ENCODE peak calls at places on chromosomes 4 and X, in seven cellular contexts. R is endothelial cell; J is AG09319; K is endothelial cell of umbilical vein; Z is H9; Q is Calu3; H is CD4-positive, alpha-beta T cell. G is an unnamed sample.

GRCh38 chrX:5748751-5749150 is 479.9 kb downstream of the NLGN4X start:
- DNase-seq in K (no peak), Z (no peak), R (no peak), J (no peak), Q (no peak), H (no peak), G (no peak)

GRCh38 chr4:127055349-127055748 is 577.4 kb upstream of the INTU start:
- DNase-seq in K (no peak), H (no peak), Z (no peak), R (no peak), J (peak), Q (no peak), G (no peak)

GRCh38 chr4:81164126-81164525 is 50.9 kb downstream of the PRKG2 start:
- DNase-seq in R (no peak), Z (no peak), Q (no peak), J (no peak), H (no peak), K (no peak), G (no peak)

GRCh38 chrX:123188081-123188480 is 4.0 kb downstream of the GRIA3 start:
- DNase-seq in J (no peak), Q (no peak), H (no peak), K (no peak), R (no peak), Z (no peak), G (no peak)

GRCh38 chr4:25050370-25051098 is 19.8 kb upstream of the LGI2 start:
- DNase-seq in H (no peak), K (no peak), Q (no peak), J (no peak), Z (no peak), R (no peak), G (no peak)

GRCh38 chr4:128242601-128243000 is 45.0 kb downstream of the PGRMC2 start:
- DNase-seq in Z (no peak), R (no peak), H (no peak), Q (no peak), K (no peak), J (no peak), G (no peak)

GRCh38 chr4:128255906-128256305 is 31.7 kb downstream of the PGRMC2 start:
- DNase-seq in Z (no peak), R (no peak), J (no peak), H (no peak), K (no peak), Q (no peak), G (no peak)

GRCh38 chrX:72216973-72217372 is 21.9 kb downstream of the ERCC6L start:
- DNase-seq in Q (no peak), K (no peak), R (no peak), H (no peak), Z (no peak), J (no peak), G (no peak)

GRCh38 chr4:63556332-63556731 is 852.9 kb downstream of the TECRL start:
- DNase-seq in Z (peak), Q (no peak), H (no peak), K (no peak), R (no peak), J (no peak), G (no peak)

GRCh38 chr4:161564230-161564834 is 599.5 kb downstream of the FSTL5 start:
- DNase-seq in R (no peak), Z (no peak), H (no peak), J (no peak), Q (no peak), K (peak), G (no peak)

GRCh38 chrX:108439961-108440696 is 491 bp downstream of the COL4A5 start:
- DNase-seq in K (peak), Q (peak), J (no peak), H (no peak), R (peak), Z (peak), G (peak)

GRCh38 chrX:155086202-155086840 is 15.0 kb downstream of the BRCC3 start:
- DNase-seq in R (peak), Z (peak), Q (peak), K (no peak), J (no peak), H (peak), G (peak)

GRCh38 chr4:139814285-139815015 is 148.8 kb downstream of the MGST2 start:
- DNase-seq in Q (no peak), Z (no peak), R (no peak), H (no peak), J (no peak), K (peak), G (no peak)

GRCh38 chr4:1381944-1382541 is 24.2 kb downstream of the NKX1-1 start:
- DNase-seq in R (no peak), J (no peak), H (no peak), K (no peak), Z (no peak), Q (no peak), G (peak)

GRCh38 chrX:84160736-84161135 is 27.3 kb downstream of the RPS6KA6 start:
- DNase-seq in Z (no peak), K (no peak), J (no peak), H (no peak), Q (no peak), R (no peak), G (no peak)

GRCh38 chr4:74365761-74366160 is 816 bp downstream of the EREG start:
- DNase-seq in J (no peak), Z (peak), H (no peak), K (peak), Q (no peak), R (no peak), G (peak)

GRCh38 chrX:154121207-154121606 is 22.8 kb upstream of the OPN1LW start:
- DNase-seq in K (no peak), Z (no peak), H (no peak), J (no peak), Q (no peak), R (no peak), G (no peak)

GRCh38 chr4:141853091-141853734 is 216.8 kb downstream of the IL15 start:
- DNase-seq in H (no peak), K (no peak), J (no peak), Z (no peak), Q (peak), R (no peak), G (no peak)

GRCh38 chrX:120456973-120457372 is 12.1 kb downstream of the LAMP2 start:
- DNase-seq in R (no peak), K (no peak), Z (no peak), Q (no peak), J (no peak), H (no peak), G (no peak)

GRCh38 chr4:8818063-8818881 is 53.4 kb downstream of the HMX1 start:
- DNase-seq in J (no peak), R (peak), Z (peak), K (no peak), H (no peak), Q (no peak), G (no peak)

GRCh38 chr4:1856920-1857699 is 1.2 kb upstream of the LETM1 start:
- DNase-seq in Q (peak), Z (no peak), K (no peak), J (no peak), H (no peak), R (peak), G (no peak)

GRCh38 chrX:72054776-72055495 is 76.8 kb downstream of the RTL5 start:
- DNase-seq in K (no peak), H (no peak), R (no peak), Q (no peak), Z (peak), J (no peak), G (peak)

GRCh38 chrX:38138157-38138556 is 82.5 kb downstream of the SRPX start:
- DNase-seq in R (no peak), H (no peak), Q (no peak), Z (no peak), J (no peak), K (peak), G (no peak)

GRCh38 chr4:129353490-129353889 is 257.5 kb downstream of the C4orf33 start:
- DNase-seq in Z (no peak), J (no peak), K (no peak), H (no peak), Q (no peak), R (no peak), G (no peak)
- TF ChIP-seq CTCF in Z (no peak), J (no peak), K (no peak), H (no peak), Q (no peak), R (no peak), G (no peak)

GRCh38 chr4:156294577-156294976 is 340.9 kb upstream of the CTSO start:
- DNase-seq in H (no peak), R (peak), Z (peak), Q (peak), K (peak), J (no peak), G (no peak)
- TF ChIP-seq CTCF in H (no peak), R (peak), Z (peak), Q (no peak), K (no peak), J (peak), G (no peak)

GRCh38 chr4:150255610-150256580 is 177.7 kb downstream of the DCLK2 start:
- DNase-seq in Q (no peak), H (no peak), R (no peak), Z (no peak), J (no peak), K (no peak), G (no peak)
- TF ChIP-seq CTCF in Q (no peak), H (no peak), R (no peak), Z (no peak), J (no peak), K (no peak), G (no peak)

GRCh38 chrX:35076061-35076460 is 133.5 kb downstream of the FAM47B start:
- DNase-seq in R (no peak), J (no peak), Z (peak), K (no peak), H (no peak), Q (no peak), G (no peak)
- TF ChIP-seq CTCF in R (no peak), J (no peak), Z (no peak), K (no peak), H (no peak), Q (no peak), G (no peak)